ENCODE peak calls at places on chromosomes 6 and 20, in ten cellular contexts. Q is neuronal stem cell, V is prostate gland, O is upper lobe of right lung, Z is mammary epithelial cell, N is sigmoid colon, M is A549, S is GM23248, K is MM.1S, J is tibial nerve. P is an unnamed sample. For H3K9me3 and H3K4me1, the result is how much of the 10 kb centered on the place peaks cover.

GRCh38 chr20:10300582-10301108 is 82.0 kb downstream of the SNAP25 start:
- DNase-seq in Q (no peak), V (no peak), O (no peak), Z (no peak), N (no peak), M (no peak), S (no peak), K (no peak), J (no peak), P (no peak)

GRCh38 chr20:49697071-49697470 is 16.6 kb downstream of the B4GALT5 start:
- DNase-seq in Q (no peak), V (no peak), O (peak), Z (no peak), N (no peak), M (no peak), S (no peak), K (no peak), J (no peak), P (no peak)

GRCh38 chr6:27138837-27139752 is 108.4 kb upstream of the PRSS16 start:
- DNase-seq in Q (peak), V (no peak), O (peak), Z (no peak), N (peak), M (no peak), S (no peak), K (peak), J (peak), P (peak)

GRCh38 chr20:19964289-19965263 is 52.6 kb upstream of the NAA20 start:
- DNase-seq in Q (no peak), V (peak), O (no peak), Z (peak), N (peak), M (peak), S (peak), K (no peak), J (peak), P (no peak)

GRCh38 chr6:133973109-133973971 is 20.3 kb downstream of the TBPL1 start:
- DNase-seq in Q (peak), V (no peak), O (no peak), Z (peak), N (no peak), M (peak), S (peak), K (peak), J (no peak), P (no peak)

GRCh38 chr20:53613748-53614147 is 20.1 kb upstream of the ZNF217 start:
- DNase-seq in Q (no peak), V (no peak), O (no peak), Z (no peak), N (no peak), M (no peak), S (peak), K (no peak), J (no peak), P (no peak)

GRCh38 chr6:157428418-157429202 is 47.6 kb downstream of the ZDHHC14 start:
- DNase-seq in Q (no peak), V (peak), O (no peak), Z (peak), N (no peak), M (peak), S (peak), K (no peak), J (no peak), P (no peak)

GRCh38 chr6:158042245-158042798 is 60.7 kb downstream of the SYNJ2 start:
- DNase-seq in Q (no peak), V (peak), O (peak), Z (peak), N (peak), M (no peak), S (peak), K (no peak), J (no peak), P (no peak)

GRCh38 chr20:4014031-4014474 is 1.3 kb downstream of the RNF24 start:
- DNase-seq in Q (no peak), V (peak), O (no peak), Z (peak), N (no peak), M (peak), S (peak), K (peak), J (peak), P (no peak)

GRCh38 chr6:33995873-33996475 is 149.9 kb downstream of the GRM4 start:
- DNase-seq in Q (no peak), V (no peak), O (peak), Z (no peak), N (peak), M (no peak), S (peak), K (no peak), J (no peak), P (no peak)

GRCh38 chr20:48676795-48677447 is 150.9 kb downstream of the PREX1 start:
- DNase-seq in Q (no peak), V (no peak), O (no peak), Z (no peak), N (no peak), M (no peak), S (no peak), K (no peak), J (no peak), P (no peak)

GRCh38 chr6:130964289-130964688 is 98.8 kb downstream of the EPB41L2 start:
- DNase-seq in Q (no peak), V (no peak), O (no peak), Z (no peak), N (no peak), M (no peak), S (no peak), K (no peak), J (no peak), P (no peak)

GRCh38 chr6:16624631-16625299 is 136.5 kb downstream of the ATXN1 start:
- DNase-seq in Q (no peak), V (no peak), O (no peak), Z (no peak), N (no peak), M (no peak), S (peak), K (no peak), J (no peak), P (no peak)

GRCh38 chr20:18705906-18706305 is 107.7 kb upstream of the SCP2D1 start:
- DNase-seq in Q (no peak), V (no peak), O (no peak), Z (no peak), N (no peak), M (no peak), S (no peak), K (no peak), J (no peak), P (no peak)

GRCh38 chr20:22576733-22577514 is 7.4 kb downstream of the FOXA2 start:
- DNase-seq in Q (no peak), V (no peak), O (no peak), Z (no peak), N (no peak), M (no peak), S (no peak), K (no peak), J (no peak), P (no peak)
- H3K4me3 ChIP-seq in Q (no peak), V (no peak), O (peak), Z (no peak), N (no peak), M (no peak), S (no peak), K (no peak), J (no peak), P (no peak)

DNA sequence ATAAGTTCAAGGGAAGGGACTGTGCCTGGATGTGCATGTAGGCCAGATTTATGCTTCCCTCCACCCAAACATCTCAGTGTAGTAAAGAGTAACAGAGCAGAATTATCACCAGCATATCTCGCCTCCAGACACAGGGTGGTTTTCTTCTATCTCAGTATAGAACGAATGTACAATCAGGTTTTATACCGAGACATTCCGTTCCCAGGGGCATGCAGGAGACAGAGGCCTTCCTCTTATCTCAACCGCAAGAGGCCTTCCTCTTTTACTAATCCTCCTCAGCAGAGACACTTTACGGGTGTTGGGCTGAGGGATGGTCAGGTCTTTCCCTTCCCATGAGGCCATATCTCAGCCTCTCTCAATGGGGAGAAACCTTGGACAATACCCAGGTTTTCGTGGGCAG is 36.5 kb upstream of the MC3R start:
- DNase-seq in Q (no peak), V (no peak), O (no peak), Z (no peak), N (no peak), M (no peak), S (no peak), K (no peak), J (no peak), P (no peak)
- H3K9me3 ChIP-seq in Q (under half), V (under half), O (under half), Z (under half), N (under half), M (under half), S (under half), K (under half), J (under half), P (under half)

DNA sequence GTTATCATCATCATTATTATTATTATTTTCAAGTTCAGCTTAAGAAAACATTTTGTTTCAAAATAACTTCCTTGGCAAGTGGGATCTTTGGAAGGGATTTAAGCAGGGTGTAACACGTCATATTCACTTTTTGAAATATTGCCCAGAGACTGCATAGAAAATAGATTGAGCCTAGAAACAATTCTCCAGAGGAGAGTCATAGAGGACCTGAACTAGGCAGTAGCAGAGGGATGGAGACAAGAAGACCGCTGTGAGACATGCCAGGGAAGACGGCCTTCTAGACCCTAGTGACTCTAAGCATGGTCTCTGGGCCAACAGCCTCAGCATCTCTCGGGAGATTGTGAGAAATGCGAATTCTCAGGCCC is 55.5 kb downstream of the EDN1 start:
- DNase-seq in Q (no peak), V (no peak), O (no peak), Z (no peak), N (no peak), M (no peak), S (no peak), K (no peak), J (no peak), P (no peak)
- H3K4me1 ChIP-seq in Q (under half), V (under half), O (under half), Z (under half), N (under half), M (half or more), S (under half), K (under half), J (under half), P (under half)

DNA sequence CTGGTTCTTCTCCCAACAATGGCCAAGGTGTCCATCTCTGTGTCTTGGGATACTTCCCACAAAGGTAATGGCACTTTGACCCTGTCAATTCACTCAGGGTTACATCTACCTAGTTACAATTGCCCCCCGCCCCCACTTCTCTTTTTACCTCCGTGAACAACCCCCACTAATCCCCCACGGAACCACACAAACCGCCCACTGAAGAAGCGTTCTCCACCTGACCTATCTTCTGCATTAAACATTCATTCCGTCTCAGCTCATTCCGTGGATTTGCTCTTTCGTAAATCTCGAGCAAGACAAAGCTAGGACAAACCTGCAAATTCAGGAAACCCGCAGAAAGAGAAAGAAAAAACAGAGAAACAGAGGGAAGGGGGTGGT is 696 bp downstream of the TMEM30A start:
- DNase-seq in Q (no peak), V (no peak), O (no peak), Z (no peak), N (no peak), M (no peak), S (no peak), K (no peak), J (no peak), P (no peak)
- H3K4me3 ChIP-seq in Q (peak), V (peak), O (peak), Z (peak), N (peak), M (peak), S (peak), K (peak), J (peak), P (peak)

GRCh38 chr6:40049128-40049527 is 114.9 kb upstream of the MOCS1 start:
- DNase-seq in Q (no peak), V (no peak), O (no peak), Z (no peak), N (no peak), M (no peak), S (no peak), K (no peak), J (no peak), P (no peak)

GRCh38 chr6:40054602-40055001 is 120.3 kb upstream of the MOCS1 start:
- DNase-seq in Q (no peak), V (no peak), O (no peak), Z (peak), N (no peak), M (no peak), S (no peak), K (no peak), J (no peak), P (no peak)

GRCh38 chr6:40056865-40057264 is 122.6 kb upstream of the MOCS1 start:
- DNase-seq in Q (no peak), V (no peak), O (no peak), Z (no peak), N (no peak), M (no peak), S (no peak), K (no peak), J (no peak), P (no peak)

DNA sequence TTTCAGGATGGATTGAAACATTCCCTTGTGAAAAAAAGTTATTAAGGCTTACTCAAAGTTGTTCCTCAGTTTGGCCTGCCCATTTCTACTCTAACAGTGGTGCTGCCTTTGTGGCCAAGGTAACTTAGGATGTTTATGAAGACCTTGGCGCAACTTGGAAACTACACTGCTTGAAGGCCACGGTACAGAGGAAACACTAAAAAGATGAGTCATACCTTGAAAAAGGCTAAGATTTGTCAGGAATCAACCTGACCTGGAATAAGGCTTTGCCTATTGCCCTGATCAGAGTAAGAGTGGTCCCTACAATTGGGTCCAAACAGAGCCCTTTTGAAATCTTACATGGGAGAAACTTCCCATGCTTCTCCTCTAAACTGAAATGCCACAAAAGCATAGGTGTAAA is 119.9 kb upstream of the MOCS1 start:
- DNase-seq in Q (no peak), V (no peak), O (no peak), Z (peak), N (no peak), M (no peak), S (no peak), K (no peak), J (no peak), P (no peak)
- H3K9me3 ChIP-seq in Q (under half), V (under half), O (under half), Z (under half), N (under half), M (under half), S (under half), K (under half), J (under half), P (under half)

DNA sequence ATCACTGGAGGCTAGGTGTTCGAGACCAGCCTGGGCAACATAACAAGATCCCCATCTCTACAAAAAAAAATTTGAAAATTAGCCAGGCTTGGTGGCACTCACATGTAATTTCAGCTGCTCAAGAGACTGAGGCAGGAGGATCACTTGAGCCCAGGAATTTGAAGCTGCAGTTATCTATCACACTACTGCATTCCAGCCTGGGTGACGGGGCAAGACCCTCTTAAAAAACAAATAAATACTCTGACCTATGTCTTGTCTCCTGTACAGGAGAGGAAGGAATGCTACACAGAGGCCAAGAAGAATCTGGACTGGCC is 25.8 kb downstream of the COX4I2 start:
- DNase-seq in Q (no peak), V (no peak), O (no peak), Z (no peak), N (no peak), M (no peak), S (no peak), K (no peak), J (no peak), P (no peak)
- H3K4me1 ChIP-seq in Q (under half), V (under half), O (half or more), Z (under half), N (under half), M (half or more), S (under half), K (half or more), J (half or more), P (under half)

DNA sequence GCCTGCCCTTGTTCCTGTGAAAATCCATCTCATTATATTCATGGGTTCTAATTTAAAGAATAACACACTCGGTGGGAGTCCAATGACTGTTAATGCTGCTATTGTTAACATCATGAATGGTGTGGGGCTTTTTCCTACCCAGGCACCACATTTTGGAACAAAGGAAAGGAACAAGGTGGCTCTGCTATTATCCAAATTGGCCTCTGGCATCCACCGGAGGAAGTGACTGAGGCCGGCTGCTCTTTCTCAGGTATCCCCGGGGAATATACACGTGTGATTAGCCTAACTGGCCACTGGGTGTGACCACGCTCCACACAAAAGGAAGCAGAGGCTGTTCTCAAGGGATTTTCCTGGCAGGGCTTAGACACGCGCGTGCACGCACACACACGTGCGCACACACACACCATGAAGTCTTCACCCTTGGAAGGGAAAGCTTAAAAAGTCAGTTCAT is 601.2 kb upstream of the ARID1B start:
- DNase-seq in Q (peak), V (peak), O (no peak), Z (no peak), N (peak), M (peak), S (no peak), K (no peak), J (no peak), P (peak)
- H3K4me3 ChIP-seq in Q (no peak), V (no peak), O (no peak), Z (no peak), N (no peak), M (no peak), S (no peak), K (no peak), J (no peak), P (no peak)

GRCh38 chr6:170273681-170274080 is 17.2 kb downstream of the DLL1 start:
- DNase-seq in Q (no peak), V (no peak), O (no peak), Z (no peak), N (no peak), M (no peak), S (no peak), K (no peak), J (no peak), P (no peak)
- H3K9me3 ChIP-seq in Q (under half), V (under half), O (under half), Z (under half), N (under half), M (under half), S (under half), K (under half), J (under half), P (under half)

P was measured in iPS DF 6.9.